ENCODE peak calls at places on chromosomes 3 and 15, in seven cellular contexts. H, F, S, X, I, O and D are unnamed samples.

GRCh38 chr3:81087607-81088006 is 673.8 kb downstream of the GBE1 start:
- DNase-seq in H (no peak), F (no peak), S (no peak), X (no peak), I (no peak), O (no peak), D (no peak)

GRCh38 chr15:90765966-90766365 is 48.8 kb downstream of the BLM start:
- DNase-seq in H (no peak), F (no peak), S (no peak), X (no peak), I (no peak), O (no peak), D (no peak)

GRCh38 chr3:34419801-34420200 is 621.4 kb downstream of the PDCD6IP start:
- DNase-seq in H (no peak), F (peak), S (no peak), X (no peak), I (peak), O (no peak), D (peak)

GRCh38 chr3:127786358-127787070 is 35.8 kb downstream of the MGLL start:
- DNase-seq in H (peak), F (peak), S (no peak), X (peak), I (no peak), O (no peak), D (no peak)

GRCh38 chr3:156952011-156952410 is 125.9 kb downstream of the LEKR1 start:
- DNase-seq in H (no peak), F (no peak), S (no peak), X (peak), I (no peak), O (no peak), D (no peak)

GRCh38 chr15:90681480-90681879 is 35.7 kb upstream of the BLM start:
- DNase-seq in H (no peak), F (no peak), S (peak), X (peak), I (no peak), O (peak), D (peak)

GRCh38 chr3:99903844-99904243 is 86.2 kb downstream of the CMSS1 start:
- DNase-seq in H (no peak), F (no peak), S (no peak), X (no peak), I (no peak), O (no peak), D (peak)

GRCh38 chr3:23002846-23003800 is 200.0 kb upstream of the UBE2E2 start:
- DNase-seq in H (no peak), F (peak), S (peak), X (no peak), I (no peak), O (peak), D (peak)

GRCh38 chr3:112247351-112247750 is 46.7 kb downstream of the SLC9C1 start:
- DNase-seq in H (no peak), F (no peak), S (no peak), X (no peak), I (no peak), O (no peak), D (no peak)

GRCh38 chr15:31392761-31393401 is 66.2 kb downstream of the KLF13 start:
- DNase-seq in H (no peak), F (peak), S (no peak), X (no peak), I (peak), O (peak), D (no peak)

GRCh38 chr15:29074045-29074444 is 188.3 kb downstream of the APBA2 start:
- DNase-seq in H (no peak), F (no peak), S (peak), X (no peak), I (no peak), O (no peak), D (peak)

GRCh38 chr3:124766113-124767095 is 36.2 kb downstream of the UMPS start:
- DNase-seq in H (no peak), F (no peak), S (no peak), X (no peak), I (no peak), O (no peak), D (no peak)

GRCh38 chr15:52441846-52442245 is 86.8 kb downstream of the MYO5A start:
- DNase-seq in H (no peak), F (no peak), S (no peak), X (no peak), I (no peak), O (no peak), D (no peak)

GRCh38 chr3:113136529-113136928 is 74.8 kb upstream of the BOC start:
- DNase-seq in H (no peak), F (no peak), S (no peak), X (no peak), I (peak), O (no peak), D (no peak)

GRCh38 chr3:111521881-111522280 is 20.1 kb upstream of the CD96 start:
- DNase-seq in H (no peak), F (no peak), S (no peak), X (peak), I (no peak), O (no peak), D (peak)

GRCh38 chr15:60781211-60781713 is 302.3 kb upstream of the ICE2 start:
- DNase-seq in H (no peak), F (no peak), S (no peak), X (no peak), I (peak), O (no peak), D (no peak)

GRCh38 chr3:50660386-50660785 is 14.3 kb upstream of the DOCK3 start:
- DNase-seq in H (no peak), F (no peak), S (no peak), X (no peak), I (no peak), O (no peak), D (no peak)

DNA sequence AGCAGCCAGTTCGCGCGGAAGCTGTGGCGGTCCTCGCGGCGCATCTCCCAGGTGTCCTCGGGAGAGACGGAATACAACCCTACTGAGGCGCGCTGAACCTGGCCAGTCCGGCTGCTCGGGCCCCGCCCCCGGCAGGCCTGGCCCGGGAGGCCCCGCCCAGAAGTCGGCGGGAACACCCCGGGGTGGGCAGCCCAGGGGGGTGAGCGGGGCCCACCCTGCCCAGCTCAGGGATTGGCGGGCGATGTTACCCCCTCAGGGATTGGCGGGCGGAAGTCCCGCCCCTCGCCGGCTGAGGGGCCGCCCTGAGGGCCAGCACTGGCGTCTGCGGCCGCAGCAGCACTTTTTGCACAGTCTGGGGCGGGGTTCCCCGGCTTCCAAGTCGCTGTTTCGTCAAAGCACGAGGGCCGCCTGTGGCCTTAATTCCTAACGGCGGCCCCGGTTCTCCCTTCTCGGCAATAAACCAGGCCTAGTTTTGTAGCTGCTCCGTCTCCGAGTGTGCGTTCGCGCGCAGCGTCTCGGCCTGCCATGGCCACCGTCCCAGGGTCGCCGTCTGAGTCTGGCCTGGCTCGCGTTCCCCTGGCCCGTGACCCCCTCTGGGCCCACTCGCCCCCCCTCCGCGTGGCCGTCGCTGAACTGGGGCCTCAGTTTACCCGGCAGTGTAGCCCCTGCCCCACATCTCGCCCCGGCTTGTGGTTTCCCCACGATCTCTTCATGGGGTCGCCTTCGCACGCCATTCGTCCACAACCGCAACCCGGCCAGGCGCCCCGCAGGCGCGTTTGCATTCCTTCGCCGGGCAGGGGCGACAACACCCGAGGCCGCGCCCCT is 30.0 kb downstream of the NBEAL2 start:
- DNase-seq in H (peak), F (peak), S (peak), X (peak), I (peak), O (peak), D (peak)
- H3K4me3 ChIP-seq in H (peak), F (peak), S (peak), X (peak), I (peak), O (peak), D (peak)

GRCh38 chr3:140844072-140844471 is 97.6 kb upstream of the SLC25A36 start:
- DNase-seq in H (no peak), F (no peak), S (no peak), X (no peak), I (no peak), O (no peak), D (no peak)

GRCh38 chr3:140845878-140846277 is 95.8 kb upstream of the SLC25A36 start:
- DNase-seq in H (no peak), F (no peak), S (no peak), X (no peak), I (no peak), O (no peak), D (no peak)

GRCh38 chr3:140843656-140844055 is 98.0 kb upstream of the SLC25A36 start:
- DNase-seq in H (no peak), F (no peak), S (no peak), X (no peak), I (no peak), O (no peak), D (no peak)

GRCh38 chr3:140850210-140850955 is 91.3 kb upstream of the SLC25A36 start:
- DNase-seq in H (no peak), F (no peak), S (peak), X (no peak), I (no peak), O (no peak), D (peak)

DNA sequence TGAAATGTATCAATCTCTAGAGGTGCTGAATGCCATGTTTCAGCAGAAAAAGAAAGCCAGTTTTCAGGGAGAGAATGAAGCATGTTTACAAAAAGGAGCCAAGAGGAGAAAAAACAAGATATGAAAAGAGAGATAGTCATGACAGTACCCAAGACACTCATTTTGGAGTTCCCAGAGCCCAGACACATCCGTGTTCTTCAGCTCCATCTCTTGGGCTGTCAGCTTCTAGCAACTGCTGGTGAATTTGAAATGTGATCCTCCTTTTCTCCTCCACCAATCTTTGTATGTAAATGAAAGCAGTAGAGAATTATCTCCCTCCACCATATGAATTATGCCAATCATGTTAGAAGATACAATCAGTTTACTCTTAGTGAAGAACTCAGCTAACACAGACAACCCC is 93.0 kb upstream of the SLC25A36 start:
- DNase-seq in H (no peak), F (no peak), S (no peak), X (no peak), I (no peak), O (no peak), D (no peak)
- TF ChIP-seq CTCF in H (no peak), F (no peak), S (no peak), X (no peak), I (peak), O (no peak), D (no peak)

DNA sequence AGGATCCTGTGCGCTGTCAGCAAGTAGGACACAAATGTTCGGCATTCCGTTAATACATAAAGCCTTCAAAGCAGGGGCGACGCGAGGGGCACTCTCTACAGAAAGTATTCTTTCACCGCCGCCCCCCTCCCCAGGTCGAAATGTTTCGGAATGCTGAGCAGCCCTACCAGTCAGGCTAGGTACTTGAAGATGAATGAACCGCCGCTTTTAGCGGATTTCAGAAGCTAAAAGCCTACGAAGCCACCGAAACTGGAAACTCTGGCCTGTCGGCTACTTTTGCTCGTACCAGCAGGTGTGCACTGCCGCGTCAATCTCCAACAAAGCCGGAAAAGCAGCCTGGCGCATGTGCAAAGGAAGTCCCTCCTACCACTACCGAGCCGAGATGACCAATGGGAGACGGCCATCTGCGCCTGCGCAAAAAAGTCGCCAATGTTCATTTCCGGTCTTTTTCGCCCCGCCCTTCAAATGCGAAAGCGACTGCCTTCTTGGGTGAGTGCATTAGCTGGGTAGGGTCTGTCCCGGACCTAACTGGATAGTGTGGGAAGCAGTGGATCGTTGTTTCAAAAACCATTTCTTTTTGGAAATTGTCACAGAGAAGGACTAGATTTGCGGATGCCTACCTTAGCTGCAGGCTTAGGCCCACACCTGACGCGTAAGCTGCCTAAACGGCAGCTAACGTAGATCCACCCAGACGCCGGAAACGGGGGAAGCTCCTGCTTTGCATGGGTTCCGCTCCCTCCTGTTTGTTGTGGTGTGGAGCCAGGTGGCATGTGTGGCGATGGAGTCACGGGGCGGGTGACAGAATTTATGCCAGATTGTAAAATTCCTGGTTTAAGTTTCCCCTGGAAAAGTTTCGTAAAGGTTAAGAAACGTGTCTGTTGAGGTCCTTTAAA is at the start of gene WDR5B:
- DNase-seq in H (peak), F (peak), S (peak), X (peak), I (peak), O (peak), D (peak)
- H3K4me3 ChIP-seq in H (peak), F (peak), S (peak), X (peak), I (peak), O (peak), D (peak)

GRCh38 chr3:139458348-139458747 is 18.0 kb downstream of the RBP2 start:
- DNase-seq in H (no peak), F (no peak), S (no peak), X (no peak), I (no peak), O (no peak), D (no peak)

GRCh38 chr3:139457066-139457465 is 19.2 kb downstream of the RBP2 start:
- DNase-seq in H (no peak), F (no peak), S (peak), X (no peak), I (no peak), O (no peak), D (peak)

GRCh38 chr3:139460096-139460495 is 16.2 kb downstream of the RBP2 start:
- DNase-seq in H (no peak), F (no peak), S (no peak), X (no peak), I (no peak), O (no peak), D (no peak)

GRCh38 chr3:139456391-139456790 is 19.9 kb downstream of the RBP2 start:
- DNase-seq in H (no peak), F (no peak), S (peak), X (no peak), I (no peak), O (no peak), D (peak)

GRCh38 chr3:139455855-139456254 is 20.5 kb downstream of the RBP2 start:
- DNase-seq in H (no peak), F (no peak), S (peak), X (no peak), I (peak), O (no peak), D (no peak)
- TF ChIP-seq CTCF in H (no peak), F (no peak), S (no peak), X (no peak), I (peak), O (no peak), D (no peak)

GRCh38 chr3:114380233-114380645 is 86.4 kb downstream of the TIGIT start:
- DNase-seq in H (peak), F (peak), S (no peak), X (peak), I (no peak), O (no peak), D (peak)
- H3K4me3 ChIP-seq in H (no peak), F (no peak), S (no peak), X (no peak), I (no peak), O (no peak), D (no peak)